ENCODE peak calls at places on chromosomes 7 and 10, in eight cellular contexts. One of them, this sample, is unnamed.

GRCh38 chr10:73653701-73654100 is 2.1 kb downstream of the SYNPO2L start:
- DNase-seq in activated CD4-positive, alpha-beta T cell treated with anti-CD3 and anti-CD28 coated beads, Interleukin-2, amount 50 U/mL, for 1 hour: no peak
- DNase-seq in NT2/D1: no peak
- DNase-seq in activated naive CD4-positive, alpha-beta T cell treated with anti-CD3 and anti-CD28 coated beads, Interleukin-2, amount 10 ng/mL, durations not matched to agents 7 days and 5 days: no peak
- DNase-seq in astrocyte of the spinal cord: peak; percentile 26
- DNase-seq in PC-3: peak; percentile 89
- DNase-seq in Right ventricle myocardium superior: no peak
- DNase-seq in fibroblast of pulmonary artery: peak; percentile 50
- DNase-seq in this sample: peak; percentile 34

GRCh38 chr7:40469481-40469880 is 334.7 kb downstream of the SUGCT start:
- DNase-seq in activated CD4-positive, alpha-beta T cell treated with anti-CD3 and anti-CD28 coated beads, Interleukin-2, amount 50 U/mL, for 1 hour: no peak
- DNase-seq in NT2/D1: no peak
- DNase-seq in activated naive CD4-positive, alpha-beta T cell treated with anti-CD3 and anti-CD28 coated beads, Interleukin-2, amount 10 ng/mL, durations not matched to agents 7 days and 5 days: no peak
- DNase-seq in astrocyte of the spinal cord: peak; percentile 69
- DNase-seq in PC-3: peak; percentile 17
- DNase-seq in Right ventricle myocardium superior: no peak
- DNase-seq in fibroblast of pulmonary artery: peak; percentile 52
- DNase-seq in this sample: peak; percentile 84

GRCh38 chr10:114631678-114632417 is 26.2 kb downstream of the ABLIM1 start:
- DNase-seq in activated CD4-positive, alpha-beta T cell treated with anti-CD3 and anti-CD28 coated beads, Interleukin-2, amount 50 U/mL, for 1 hour: peak; percentile 9
- DNase-seq in NT2/D1: no peak
- DNase-seq in activated naive CD4-positive, alpha-beta T cell treated with anti-CD3 and anti-CD28 coated beads, Interleukin-2, amount 10 ng/mL, durations not matched to agents 7 days and 5 days: peak; percentile 31
- DNase-seq in astrocyte of the spinal cord: peak; percentile 42
- DNase-seq in PC-3: no peak
- DNase-seq in Right ventricle myocardium superior: peak; percentile 69
- DNase-seq in fibroblast of pulmonary artery: no peak
- DNase-seq in this sample: no peak

GRCh38 chr10:1739751-1740150 is 2.4 kb upstream of the ADARB2 start:
- DNase-seq in activated CD4-positive, alpha-beta T cell treated with anti-CD3 and anti-CD28 coated beads, Interleukin-2, amount 50 U/mL, for 1 hour: no peak
- DNase-seq in NT2/D1: no peak
- DNase-seq in activated naive CD4-positive, alpha-beta T cell treated with anti-CD3 and anti-CD28 coated beads, Interleukin-2, amount 10 ng/mL, durations not matched to agents 7 days and 5 days: no peak
- DNase-seq in astrocyte of the spinal cord: no peak
- DNase-seq in PC-3: no peak
- DNase-seq in Right ventricle myocardium superior: no peak
- DNase-seq in fibroblast of pulmonary artery: no peak
- DNase-seq in this sample: no peak

GRCh38 chr7:116210345-116211005 is at the start of gene TES:
- DNase-seq in activated CD4-positive, alpha-beta T cell treated with anti-CD3 and anti-CD28 coated beads, Interleukin-2, amount 50 U/mL, for 1 hour: peak; percentile 55
- DNase-seq in NT2/D1: peak; percentile 50
- DNase-seq in activated naive CD4-positive, alpha-beta T cell treated with anti-CD3 and anti-CD28 coated beads, Interleukin-2, amount 10 ng/mL, durations not matched to agents 7 days and 5 days: peak; percentile 76
- DNase-seq in astrocyte of the spinal cord: peak; percentile 58
- DNase-seq in PC-3: peak; percentile 87
- DNase-seq in Right ventricle myocardium superior: peak; percentile 81
- DNase-seq in fibroblast of pulmonary artery: peak; percentile 66
- DNase-seq in this sample: no peak

GRCh38 chr7:100428199-100428966 is at the start of gene ZCWPW1:
- DNase-seq in activated CD4-positive, alpha-beta T cell treated with anti-CD3 and anti-CD28 coated beads, Interleukin-2, amount 50 U/mL, for 1 hour: peak; percentile 97
- DNase-seq in NT2/D1: peak; percentile 94
- DNase-seq in activated naive CD4-positive, alpha-beta T cell treated with anti-CD3 and anti-CD28 coated beads, Interleukin-2, amount 10 ng/mL, durations not matched to agents 7 days and 5 days: peak; percentile 97
- DNase-seq in astrocyte of the spinal cord: peak; percentile 99
- DNase-seq in PC-3: peak; percentile 90
- DNase-seq in Right ventricle myocardium superior: peak; percentile 98
- DNase-seq in fibroblast of pulmonary artery: peak; percentile 99
- DNase-seq in this sample: peak; percentile 96

GRCh38 chr10:36172054-36172531 is 530.0 kb upstream of the FZD8 start:
- DNase-seq in activated CD4-positive, alpha-beta T cell treated with anti-CD3 and anti-CD28 coated beads, Interleukin-2, amount 50 U/mL, for 1 hour: no peak
- DNase-seq in NT2/D1: no peak
- DNase-seq in activated naive CD4-positive, alpha-beta T cell treated with anti-CD3 and anti-CD28 coated beads, Interleukin-2, amount 10 ng/mL, durations not matched to agents 7 days and 5 days: no peak
- DNase-seq in astrocyte of the spinal cord: peak; percentile 85
- DNase-seq in PC-3: peak; percentile 99
- DNase-seq in Right ventricle myocardium superior: no peak
- DNase-seq in fibroblast of pulmonary artery: peak; percentile 77
- DNase-seq in this sample: peak; percentile 52

GRCh38 chr7:41503438-41503837 is 199.5 kb downstream of the INHBA start:
- DNase-seq in activated CD4-positive, alpha-beta T cell treated with anti-CD3 and anti-CD28 coated beads, Interleukin-2, amount 50 U/mL, for 1 hour: no peak
- DNase-seq in NT2/D1: no peak
- DNase-seq in activated naive CD4-positive, alpha-beta T cell treated with anti-CD3 and anti-CD28 coated beads, Interleukin-2, amount 10 ng/mL, durations not matched to agents 7 days and 5 days: no peak
- DNase-seq in astrocyte of the spinal cord: peak; percentile 30
- DNase-seq in PC-3: peak; percentile 11
- DNase-seq in Right ventricle myocardium superior: no peak
- DNase-seq in fibroblast of pulmonary artery: peak; percentile 14
- DNase-seq in this sample: no peak

GRCh38 chr7:105473163-105473562 is 48.9 kb downstream of the PUS7 start:
- DNase-seq in activated CD4-positive, alpha-beta T cell treated with anti-CD3 and anti-CD28 coated beads, Interleukin-2, amount 50 U/mL, for 1 hour: no peak
- DNase-seq in NT2/D1: no peak
- DNase-seq in activated naive CD4-positive, alpha-beta T cell treated with anti-CD3 and anti-CD28 coated beads, Interleukin-2, amount 10 ng/mL, durations not matched to agents 7 days and 5 days: no peak
- DNase-seq in astrocyte of the spinal cord: peak; percentile 71
- DNase-seq in PC-3: no peak
- DNase-seq in Right ventricle myocardium superior: no peak
- DNase-seq in fibroblast of pulmonary artery: peak; percentile 91
- DNase-seq in this sample: peak; percentile 71

GRCh38 chr7:68917041-68917651 is 681.1 kb upstream of the AUTS2 start:
- DNase-seq in activated CD4-positive, alpha-beta T cell treated with anti-CD3 and anti-CD28 coated beads, Interleukin-2, amount 50 U/mL, for 1 hour: no peak
- DNase-seq in NT2/D1: no peak
- DNase-seq in activated naive CD4-positive, alpha-beta T cell treated with anti-CD3 and anti-CD28 coated beads, Interleukin-2, amount 10 ng/mL, durations not matched to agents 7 days and 5 days: no peak
- DNase-seq in astrocyte of the spinal cord: no peak
- DNase-seq in PC-3: no peak
- DNase-seq in Right ventricle myocardium superior: no peak
- DNase-seq in fibroblast of pulmonary artery: no peak
- DNase-seq in this sample: no peak

GRCh38 chr10:29535012-29535777 is 99.6 kb downstream of the SVIL start:
- DNase-seq in activated CD4-positive, alpha-beta T cell treated with anti-CD3 and anti-CD28 coated beads, Interleukin-2, amount 50 U/mL, for 1 hour: no peak
- DNase-seq in NT2/D1: peak; percentile 35
- DNase-seq in activated naive CD4-positive, alpha-beta T cell treated with anti-CD3 and anti-CD28 coated beads, Interleukin-2, amount 10 ng/mL, durations not matched to agents 7 days and 5 days: no peak
- DNase-seq in astrocyte of the spinal cord: peak; percentile 92
- DNase-seq in PC-3: peak; percentile 90
- DNase-seq in Right ventricle myocardium superior: peak; percentile 60
- DNase-seq in fibroblast of pulmonary artery: peak; percentile 75
- DNase-seq in this sample: peak; percentile 91

GRCh38 chr7:121079425-121080169 is 91.1 kb downstream of the CPED1 start:
- DNase-seq in activated CD4-positive, alpha-beta T cell treated with anti-CD3 and anti-CD28 coated beads, Interleukin-2, amount 50 U/mL, for 1 hour: no peak
- DNase-seq in NT2/D1: no peak
- DNase-seq in activated naive CD4-positive, alpha-beta T cell treated with anti-CD3 and anti-CD28 coated beads, Interleukin-2, amount 10 ng/mL, durations not matched to agents 7 days and 5 days: no peak
- DNase-seq in astrocyte of the spinal cord: peak; percentile 46
- DNase-seq in PC-3: peak; percentile 73
- DNase-seq in Right ventricle myocardium superior: no peak
- DNase-seq in fibroblast of pulmonary artery: peak; percentile 53
- DNase-seq in this sample: peak; percentile 23

GRCh38 chr7:17815318-17815717 is 125.0 kb downstream of the SNX13 start:
- DNase-seq in activated CD4-positive, alpha-beta T cell treated with anti-CD3 and anti-CD28 coated beads, Interleukin-2, amount 50 U/mL, for 1 hour: no peak
- DNase-seq in NT2/D1: no peak
- DNase-seq in activated naive CD4-positive, alpha-beta T cell treated with anti-CD3 and anti-CD28 coated beads, Interleukin-2, amount 10 ng/mL, durations not matched to agents 7 days and 5 days: no peak
- DNase-seq in astrocyte of the spinal cord: no peak
- DNase-seq in PC-3: peak; percentile 8
- DNase-seq in Right ventricle myocardium superior: no peak
- DNase-seq in fibroblast of pulmonary artery: no peak
- DNase-seq in this sample: no peak

GRCh38 chr10:60130130-60130579 is 223.8 kb upstream of the CCDC6 start:
- DNase-seq in activated CD4-positive, alpha-beta T cell treated with anti-CD3 and anti-CD28 coated beads, Interleukin-2, amount 50 U/mL, for 1 hour: no peak
- DNase-seq in NT2/D1: peak; percentile 38
- DNase-seq in activated naive CD4-positive, alpha-beta T cell treated with anti-CD3 and anti-CD28 coated beads, Interleukin-2, amount 10 ng/mL, durations not matched to agents 7 days and 5 days: no peak
- DNase-seq in astrocyte of the spinal cord: no peak
- DNase-seq in PC-3: no peak
- DNase-seq in Right ventricle myocardium superior: no peak
- DNase-seq in fibroblast of pulmonary artery: no peak
- DNase-seq in this sample: no peak

This sample was measured in brain microvascular endothelial cell.